ENCODE peak calls at places on chromosomes 4 and X, in nine cellular contexts. M is GM12892, H is esophagus muscularis mucosa, R is endothelial cell of umbilical vein, S is suprapubic skin, F is K562, A is spleen, V is HCT116, Z is HL-60. C is an unnamed sample.
A peak's percentile ranks its signal among the peaks of the same experiment; 100 is the strongest.

GRCh38 chr4:53923921-53924320 is 140.5 kb downstream of the CHIC2 start:
- DNase-seq in V (no peak), R (no peak), Z (no peak), M (no peak), H (no peak), S (no peak), A (no peak), F (no peak), C (no peak)

GRCh38 chr4:121272526-121272925 is 108.3 kb downstream of the QRFPR start:
- DNase-seq in V (no peak), Z (no peak), S (no peak), R (no peak), M (no peak), F (peak; percentile 9), H (no peak), A (no peak), C (no peak)

GRCh38 chrX:153446636-153446936 is 730 bp upstream of the TREX2 start:
- DNase-seq in H (no peak), V (no peak), F (no peak), A (no peak), Z (no peak), R (no peak), S (no peak), M (no peak), C (no peak)

GRCh38 chr4:71029504-71029903 is 36.1 kb downstream of the DCK start:
- DNase-seq in H (no peak), R (no peak), M (no peak), A (no peak), S (no peak), Z (no peak), V (no peak), F (no peak), C (no peak)

GRCh38 chr4:8388471-8388870 is 52.1 kb downstream of the ACOX3 start:
- DNase-seq in S (no peak), A (no peak), M (no peak), Z (no peak), V (no peak), H (no peak), F (no peak), R (no peak), C (no peak)

GRCh38 chr4:15416357-15417327 is 11.2 kb upstream of the C1QTNF7 start:
- DNase-seq in H (peak; percentile 86), R (no peak), Z (no peak), A (no peak), V (no peak), F (no peak), M (no peak), S (no peak), C (no peak)

GRCh38 chrX:22399793-22400192 is 127.1 kb downstream of the CBLL2 start:
- DNase-seq in V (peak; percentile 57), M (no peak), A (no peak), Z (no peak), S (no peak), R (no peak), F (no peak), H (no peak), C (no peak)

GRCh38 chrX:16213970-16214369 is 46.7 kb downstream of the MAGEB17 start:
- DNase-seq in S (no peak), H (no peak), Z (no peak), M (no peak), V (no peak), R (no peak), F (no peak), A (no peak), C (no peak)

GRCh38 chr4:134216436-134216835 is 14.8 kb upstream of the PABPC4L start:
- DNase-seq in F (no peak), V (no peak), A (no peak), S (no peak), M (no peak), Z (no peak), R (no peak), H (no peak), C (no peak)

GRCh38 chr4:91830681-91831395 is 472.9 kb upstream of the GRID2 start:
- DNase-seq in H (no peak), M (no peak), F (no peak), S (no peak), V (no peak), R (no peak), Z (no peak), A (no peak), C (no peak)

GRCh38 chr4:32462944-32463343 is 1742.8 kb downstream of the PCDH7 start:
- DNase-seq in S (no peak), R (peak; percentile 5), Z (no peak), M (no peak), V (peak; percentile 27), A (no peak), F (no peak), H (no peak), C (no peak)

GRCh38 chr4:56844817-56845580 is 23.5 kb upstream of the SPINK2 start:
- DNase-seq in R (no peak), S (no peak), A (no peak), H (no peak), M (no peak), Z (no peak), F (no peak), V (no peak), C (no peak)

GRCh38 chr4:79206660-79207059 is 119.2 kb downstream of the NAA11 start:
- DNase-seq in R (no peak), V (no peak), H (no peak), M (no peak), Z (no peak), A (no peak), S (no peak), F (no peak), C (no peak)

GRCh38 chrX:26373829-26374228 is 157.9 kb downstream of the MAGEB5 start:
- DNase-seq in M (no peak), S (no peak), R (no peak), Z (no peak), H (no peak), A (no peak), V (no peak), F (no peak), C (no peak)

GRCh38 chr4:88818650-88819470 is 121.2 kb upstream of the NAP1L5 start:
- DNase-seq in R (peak; percentile 75), S (no peak), A (no peak), Z (no peak), M (no peak), V (peak; percentile 31), H (no peak), F (peak; percentile 15), C (peak; percentile 71)

DNA sequence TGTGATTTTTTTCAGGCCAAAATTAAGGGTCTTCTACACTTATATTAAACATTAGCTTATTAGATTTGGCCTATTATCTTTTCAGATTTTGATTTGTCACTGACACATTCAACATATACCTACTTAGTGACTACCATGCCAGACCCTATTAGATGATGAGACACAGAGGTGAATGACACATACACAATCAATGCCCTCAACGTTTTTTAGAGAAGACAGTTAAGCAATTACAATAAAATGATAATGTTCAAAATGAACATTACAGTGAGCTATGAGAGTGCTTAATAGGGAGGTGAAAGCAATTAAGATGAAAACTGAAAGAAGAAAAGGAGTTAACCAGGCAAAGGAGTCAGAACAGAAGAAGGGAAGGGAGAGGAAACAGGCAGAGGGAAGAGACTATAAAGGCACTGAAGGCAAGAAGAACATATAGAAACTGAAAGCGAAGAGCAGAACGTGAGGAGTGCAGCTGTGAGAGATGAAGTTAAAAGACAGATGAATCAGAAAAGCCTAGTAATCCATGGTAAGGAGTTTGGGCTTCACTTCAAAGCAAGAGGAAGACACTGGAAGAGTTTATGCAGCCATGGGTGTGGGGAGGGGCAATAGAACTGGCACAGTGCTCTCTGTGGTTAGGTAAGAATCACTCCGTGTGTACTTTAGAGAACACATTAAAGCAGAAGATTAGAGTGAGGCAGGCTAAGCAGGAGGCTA is 119.0 kb downstream of the REELD1 start:
- DNase-seq in S (no peak), M (peak; percentile 2), R (no peak), V (no peak), F (no peak), Z (no peak), A (no peak), H (no peak), C (peak; percentile 10)
- TF ChIP-seq POLR2AphosphoS5 in S (no peak), M (no peak), R (no peak), V (no peak), F (no peak), Z (no peak), A (no peak), H (no peak), C (no peak)

DNA sequence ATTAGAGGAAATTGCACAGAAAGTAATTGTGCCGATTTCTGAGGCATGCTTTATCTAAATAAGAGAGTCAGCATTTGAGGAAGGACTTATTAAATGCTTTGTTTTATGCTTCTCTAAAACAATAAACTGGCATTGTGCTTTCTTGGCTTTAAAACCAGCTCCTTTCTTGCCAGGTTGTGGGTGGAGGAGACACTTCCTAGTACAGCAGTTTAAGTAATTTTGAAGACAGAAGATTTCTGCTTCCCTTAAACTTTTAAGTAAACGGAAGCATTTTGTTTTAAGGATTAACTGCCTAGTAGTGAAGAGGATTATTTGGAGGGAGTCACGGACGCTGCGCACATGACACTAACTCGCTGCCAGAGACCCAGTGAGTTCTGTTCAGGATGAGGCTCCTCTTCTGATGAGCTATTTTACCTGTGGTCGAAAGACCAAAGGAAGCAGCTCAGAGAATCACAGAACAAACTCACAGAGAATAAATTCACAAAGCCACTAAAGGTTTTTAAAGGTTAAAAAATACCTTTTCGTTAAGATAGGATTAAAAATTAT is 169.5 kb downstream of the TLL1 start:
- DNase-seq in M (no peak), H (no peak), Z (no peak), S (no peak), V (no peak), R (peak; percentile 29), A (no peak), F (no peak), C (no peak)
- TF ChIP-seq POLR2AphosphoS5 in M (no peak), H (no peak), Z (no peak), S (no peak), V (no peak), R (no peak), A (no peak), F (no peak), C (no peak)

DNA sequence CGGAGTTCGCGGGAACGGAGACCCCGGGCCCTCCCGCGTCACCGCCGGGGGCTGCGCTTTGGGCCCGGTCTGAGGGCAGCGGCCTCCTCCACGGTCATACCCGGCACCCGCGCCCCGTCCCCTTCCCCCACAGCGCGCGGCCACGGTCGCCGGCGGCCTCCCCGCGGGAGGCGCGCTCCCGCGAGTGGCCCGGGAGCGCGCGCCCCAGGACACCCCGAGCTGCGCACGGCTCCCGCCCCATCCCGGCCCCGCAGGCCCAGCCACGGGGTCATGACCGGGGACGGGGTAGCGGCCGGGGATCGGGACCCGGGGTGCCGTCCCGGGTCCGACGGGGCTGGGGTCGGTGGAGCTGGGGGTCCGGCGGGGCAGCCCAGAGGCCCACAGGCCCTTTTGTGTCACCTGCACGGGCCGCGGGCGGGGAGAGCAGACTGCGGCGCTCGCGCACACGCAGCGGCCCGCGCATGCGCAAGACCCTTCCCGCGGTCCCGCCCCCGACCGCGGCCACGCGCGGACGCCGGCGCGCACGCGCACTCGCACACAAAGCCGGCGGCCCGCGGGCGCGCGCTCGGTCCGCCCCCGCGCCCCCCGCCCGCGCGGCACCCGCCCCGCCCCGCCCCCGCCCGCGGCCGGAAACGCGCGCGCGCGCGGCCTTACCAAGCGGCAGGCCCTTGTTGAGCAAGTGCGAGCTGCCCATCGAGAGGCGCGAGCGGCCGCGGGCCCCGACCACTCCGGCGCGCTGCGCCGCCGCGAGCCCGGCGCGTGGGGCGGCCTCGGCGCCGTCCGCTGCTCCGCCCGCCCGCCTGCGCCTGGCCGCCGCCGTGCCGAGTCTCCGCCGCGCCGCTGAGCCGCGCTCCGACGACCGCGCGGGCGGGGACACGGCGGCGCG is at the start of gene CTBP1:
- DNase-seq in S (peak; percentile 79), Z (peak; percentile 70), M (peak; percentile 92), F (peak; percentile 99), R (peak; percentile 86), V (peak; percentile 59), H (no peak), A (peak; percentile 95), C (peak; percentile 84)
- TF ChIP-seq POLR2AphosphoS5 in S (no peak), Z (peak; percentile 65), M (peak; percentile 61), F (peak; percentile 33), R (peak; percentile 80), V (peak; percentile 69), H (no peak), A (peak; percentile 75), C (peak; percentile 75)

GRCh38 chr4:42484630-42485029 is 87.3 kb downstream of the SHISA3 start:
- DNase-seq in F (no peak), M (no peak), S (no peak), V (no peak), A (no peak), H (no peak), Z (no peak), R (no peak), C (no peak)
- TF ChIP-seq POLR2AphosphoS5 in F (no peak), M (no peak), S (no peak), V (no peak), A (no peak), H (no peak), Z (no peak), R (no peak), C (no peak)

C was measured in transverse colon.